ENCODE peak calls at places on chromosome 14, in six cellular contexts. One of them, this sample, is unnamed. For H3K4me1, the result is how much of the 10 kb centered on the place peaks cover.

GRCh38 chr14:89110110-89110509 is 285.7 kb downstream of the TTC8 start:
- DNase-seq in left ventricle myocardium inferior: no peak
- DNase-seq in Panc1: no peak
- DNase-seq in Caco-2: no peak
- DNase-seq in neural progenitor cell: no peak
- DNase-seq in Peyer's patch: no peak
- DNase-seq in this sample: no peak

GRCh38 chr14:66009104-66009503 is 477.1 kb upstream of the CCDC196 start:
- DNase-seq in Peyer's patch: no peak
- DNase-seq in Panc1: no peak
- DNase-seq in left ventricle myocardium inferior: no peak
- DNase-seq in neural progenitor cell: peak
- DNase-seq in Caco-2: no peak
- DNase-seq in this sample: no peak

GRCh38 chr14:94081386-94081820 is 293 bp downstream of the IFI27L1 start:
- DNase-seq in Caco-2: no peak
- DNase-seq in Panc1: no peak
- DNase-seq in left ventricle myocardium inferior: no peak
- DNase-seq in neural progenitor cell: no peak
- DNase-seq in Peyer's patch: peak
- DNase-seq in this sample: no peak

GRCh38 chr14:74984241-74985027 is 18.3 kb upstream of the EIF2B2 start:
- DNase-seq in Panc1: no peak
- DNase-seq in Peyer's patch: peak
- DNase-seq in neural progenitor cell: peak
- DNase-seq in left ventricle myocardium inferior: no peak
- DNase-seq in Caco-2: no peak
- DNase-seq in this sample: no peak

GRCh38 chr14:81336009-81336408 is 64.1 kb downstream of the STON2 start:
- DNase-seq in neural progenitor cell: no peak
- DNase-seq in Caco-2: no peak
- DNase-seq in left ventricle myocardium inferior: no peak
- DNase-seq in Panc1: no peak
- DNase-seq in Peyer's patch: no peak
- DNase-seq in this sample: no peak

GRCh38 chr14:71143391-71144290 is 236.4 kb downstream of the PCNX1 start:
- DNase-seq in Peyer's patch: peak
- DNase-seq in Panc1: no peak
- DNase-seq in Caco-2: peak
- DNase-seq in neural progenitor cell: no peak
- DNase-seq in left ventricle myocardium inferior: no peak
- DNase-seq in this sample: no peak

GRCh38 chr14:69428289-69428998 is 30.0 kb downstream of the SLC39A9 start:
- DNase-seq in Panc1: no peak
- DNase-seq in left ventricle myocardium inferior: no peak
- DNase-seq in Caco-2: no peak
- DNase-seq in Peyer's patch: no peak
- DNase-seq in neural progenitor cell: no peak
- DNase-seq in this sample: no peak

GRCh38 chr14:44898547-44898946 is 63.2 kb downstream of the KLHL28 start:
- DNase-seq in Caco-2: no peak
- DNase-seq in neural progenitor cell: no peak
- DNase-seq in left ventricle myocardium inferior: no peak
- DNase-seq in Panc1: no peak
- DNase-seq in Peyer's patch: no peak
- DNase-seq in this sample: no peak

GRCh38 chr14:88933203-88933602 is 108.8 kb downstream of the TTC8 start:
- DNase-seq in Peyer's patch: no peak
- DNase-seq in neural progenitor cell: no peak
- DNase-seq in Caco-2: no peak
- DNase-seq in left ventricle myocardium inferior: no peak
- DNase-seq in Panc1: no peak
- DNase-seq in this sample: no peak

GRCh38 chr14:51726166-51726899 is 74.6 kb downstream of the FRMD6 start:
- DNase-seq in Panc1: no peak
- DNase-seq in left ventricle myocardium inferior: no peak
- DNase-seq in neural progenitor cell: no peak
- DNase-seq in Peyer's patch: no peak
- DNase-seq in Caco-2: no peak
- DNase-seq in this sample: no peak

GRCh38 chr14:93036652-93037341 is 78.9 kb downstream of the ITPK1 start:
- DNase-seq in Peyer's patch: no peak
- DNase-seq in neural progenitor cell: peak
- DNase-seq in Caco-2: no peak
- DNase-seq in left ventricle myocardium inferior: no peak
- DNase-seq in Panc1: no peak
- DNase-seq in this sample: no peak

GRCh38 chr14:54728700-54729527 is 162.0 kb downstream of the SAMD4A start:
- DNase-seq in neural progenitor cell: no peak
- DNase-seq in Peyer's patch: no peak
- DNase-seq in Panc1: no peak
- DNase-seq in Caco-2: no peak
- DNase-seq in left ventricle myocardium inferior: no peak
- DNase-seq in this sample: peak

GRCh38 chr14:91614187-91614586 is 104.1 kb upstream of the PPP4R3A start:
- DNase-seq in left ventricle myocardium inferior: no peak
- DNase-seq in Peyer's patch: no peak
- DNase-seq in Panc1: no peak
- DNase-seq in Caco-2: no peak
- DNase-seq in neural progenitor cell: no peak
- DNase-seq in this sample: no peak

GRCh38 chr14:50023671-50024490 is 92.5 kb downstream of the VCPKMT start:
- DNase-seq in Caco-2: no peak
- DNase-seq in Panc1: no peak
- DNase-seq in Peyer's patch: no peak
- DNase-seq in left ventricle myocardium inferior: no peak
- DNase-seq in neural progenitor cell: no peak
- DNase-seq in this sample: peak

GRCh38 chr14:30375280-30375892 is 183.6 kb upstream of the G2E3 start:
- DNase-seq in left ventricle myocardium inferior: peak
- DNase-seq in Panc1: no peak
- DNase-seq in Caco-2: peak
- DNase-seq in Peyer's patch: peak
- DNase-seq in neural progenitor cell: peak
- DNase-seq in this sample: peak

GRCh38 chr14:90505531-90505930 is 108.7 kb downstream of the CALM1 start:
- DNase-seq in Peyer's patch: no peak
- DNase-seq in neural progenitor cell: no peak
- DNase-seq in Panc1: no peak
- DNase-seq in Caco-2: no peak
- DNase-seq in left ventricle myocardium inferior: no peak
- DNase-seq in this sample: no peak

GRCh38 chr14:60648934-60649814 is at the start of gene SIX1:
- DNase-seq in Caco-2: peak
- DNase-seq in neural progenitor cell: peak
- DNase-seq in Peyer's patch: no peak
- DNase-seq in Panc1: no peak
- DNase-seq in left ventricle myocardium inferior: peak
- DNase-seq in this sample: peak

GRCh38 chr14:100345711-100346110 is 22.6 kb downstream of the SLC25A47 start:
- DNase-seq in Caco-2: no peak
- DNase-seq in Peyer's patch: no peak
- DNase-seq in Panc1: no peak
- DNase-seq in neural progenitor cell: no peak
- DNase-seq in left ventricle myocardium inferior: no peak
- DNase-seq in this sample: no peak

GRCh38 chr14:90654831-90655276 is 161.4 kb downstream of the TTC7B start:
- DNase-seq in left ventricle myocardium inferior: no peak
- DNase-seq in Peyer's patch: no peak
- DNase-seq in Caco-2: no peak
- DNase-seq in Panc1: no peak
- DNase-seq in neural progenitor cell: no peak
- DNase-seq in this sample: no peak

GRCh38 chr14:75711134-75711795 is 50.2 kb downstream of the TTLL5 start:
- DNase-seq in Peyer's patch: no peak
- DNase-seq in Panc1: peak
- DNase-seq in left ventricle myocardium inferior: no peak
- DNase-seq in Caco-2: peak
- DNase-seq in neural progenitor cell: peak
- DNase-seq in this sample: no peak

GRCh38 chr14:65832431-65833253 is 420.1 kb downstream of the FUT8 start:
- DNase-seq in left ventricle myocardium inferior: no peak
- DNase-seq in neural progenitor cell: peak
- DNase-seq in Panc1: no peak
- DNase-seq in Caco-2: no peak
- DNase-seq in Peyer's patch: no peak
- DNase-seq in this sample: peak

GRCh38 chr14:62734831-62735230 is 310.4 kb downstream of the KCNH5 start:
- DNase-seq in left ventricle myocardium inferior: no peak
- DNase-seq in neural progenitor cell: no peak
- DNase-seq in Caco-2: no peak
- DNase-seq in Peyer's patch: no peak
- DNase-seq in Panc1: no peak
- DNase-seq in this sample: no peak

GRCh38 chr14:61355892-61356325 is 34.5 kb downstream of the PRKCH start:
- DNase-seq in neural progenitor cell: no peak
- DNase-seq in Peyer's patch: no peak
- DNase-seq in Caco-2: peak
- DNase-seq in left ventricle myocardium inferior: peak
- DNase-seq in Panc1: no peak
- DNase-seq in this sample: peak

GRCh38 chr14:100434911-100435455 is 111.8 kb downstream of the SLC25A47 start:
- DNase-seq in Panc1: no peak
- DNase-seq in Peyer's patch: no peak
- DNase-seq in Caco-2: no peak
- DNase-seq in left ventricle myocardium inferior: no peak
- DNase-seq in neural progenitor cell: no peak
- DNase-seq in this sample: no peak

GRCh38 chr14:72544615-72545387 is 349.1 kb downstream of the DPF3 start:
- DNase-seq in Panc1: no peak
- DNase-seq in Caco-2: no peak
- DNase-seq in left ventricle myocardium inferior: no peak
- DNase-seq in neural progenitor cell: peak
- DNase-seq in Peyer's patch: no peak
- DNase-seq in this sample: no peak
- H3K4me1 ChIP-seq in Panc1: under half
- H3K4me1 ChIP-seq in Caco-2: under half
- H3K4me1 ChIP-seq in left ventricle myocardium inferior: under half
- H3K4me1 ChIP-seq in neural progenitor cell: under half
- H3K4me1 ChIP-seq in Peyer's patch: under half
- H3K4me1 ChIP-seq in this sample: under half

DNA sequence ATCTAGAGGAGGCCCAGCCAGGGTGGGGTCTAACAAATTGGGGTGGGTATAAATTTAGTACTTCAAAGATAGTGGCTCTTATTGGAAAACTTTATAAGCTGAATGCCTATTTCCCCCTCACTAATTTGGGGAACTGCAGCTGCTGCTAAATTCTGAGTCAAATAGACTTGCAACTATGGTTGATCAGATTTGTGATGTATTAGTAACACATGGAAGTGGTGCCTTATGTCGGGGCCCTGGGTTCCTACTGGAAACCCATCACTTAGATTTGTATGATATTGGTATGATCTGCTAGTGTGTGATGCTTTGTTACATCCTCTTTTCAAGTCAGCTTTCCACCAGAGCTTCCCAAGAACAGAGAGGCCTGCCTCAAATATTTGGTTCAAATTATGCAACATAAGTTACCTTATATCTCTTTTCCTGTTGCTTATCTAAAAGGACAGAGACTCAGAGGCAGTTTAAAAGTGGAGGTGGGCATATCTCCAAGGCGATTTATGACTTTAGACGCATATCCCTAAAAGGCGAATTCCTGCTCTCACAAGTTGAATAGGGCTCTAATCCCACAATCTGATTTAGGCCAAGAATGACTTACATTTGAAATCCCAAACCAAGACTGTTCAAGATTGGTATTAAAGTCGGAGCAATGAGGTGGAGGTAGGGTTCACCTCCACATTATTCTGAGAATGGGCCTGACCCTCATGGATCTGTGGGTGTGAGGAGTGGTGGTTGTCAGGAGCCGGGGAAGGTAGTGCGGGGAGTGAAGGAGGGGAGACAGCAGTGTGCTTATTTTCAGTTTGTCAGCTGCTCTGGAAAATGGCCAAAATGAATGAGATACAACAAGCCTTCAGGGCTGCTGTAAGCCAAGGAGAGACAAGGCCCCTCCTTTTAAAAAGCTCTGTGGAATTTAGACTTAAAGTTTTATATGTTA is 425.8 kb downstream of the RAD51B start:
- DNase-seq in left ventricle myocardium inferior: no peak
- DNase-seq in neural progenitor cell: no peak
- DNase-seq in Caco-2: no peak
- DNase-seq in Panc1: no peak
- DNase-seq in Peyer's patch: no peak
- DNase-seq in this sample: peak
- H3K4me1 ChIP-seq in left ventricle myocardium inferior: half or more
- H3K4me1 ChIP-seq in neural progenitor cell: half or more
- H3K4me1 ChIP-seq in Caco-2: half or more
- H3K4me1 ChIP-seq in Panc1: under half
- H3K4me1 ChIP-seq in Peyer's patch: under half
- H3K4me1 ChIP-seq in this sample: half or more

GRCh38 chr14:56124296-56124695 is 6.1 kb downstream of the PELI2 start:
- DNase-seq in Caco-2: no peak
- DNase-seq in neural progenitor cell: no peak
- DNase-seq in Panc1: no peak
- DNase-seq in Peyer's patch: no peak
- DNase-seq in left ventricle myocardium inferior: no peak
- DNase-seq in this sample: no peak
- H3K4me1 ChIP-seq in Caco-2: under half
- H3K4me1 ChIP-seq in neural progenitor cell: half or more
- H3K4me1 ChIP-seq in Panc1: under half
- H3K4me1 ChIP-seq in Peyer's patch: under half
- H3K4me1 ChIP-seq in left ventricle myocardium inferior: under half
- H3K4me1 ChIP-seq in this sample: under half

GRCh38 chr14:103130017-103130764 is 6.9 kb downstream of the TNFAIP2 start:
- DNase-seq in Peyer's patch: no peak
- DNase-seq in neural progenitor cell: no peak
- DNase-seq in left ventricle myocardium inferior: no peak
- DNase-seq in Panc1: no peak
- DNase-seq in Caco-2: no peak
- DNase-seq in this sample: no peak

GRCh38 chr14:103132381-103133212 is 9.3 kb downstream of the TNFAIP2 start:
- DNase-seq in Caco-2: no peak
- DNase-seq in left ventricle myocardium inferior: no peak
- DNase-seq in Peyer's patch: no peak
- DNase-seq in Panc1: no peak
- DNase-seq in neural progenitor cell: no peak
- DNase-seq in this sample: no peak

GRCh38 chr14:103130965-103131364 is 7.7 kb downstream of the TNFAIP2 start:
- DNase-seq in Panc1: no peak
- DNase-seq in Peyer's patch: no peak
- DNase-seq in neural progenitor cell: no peak
- DNase-seq in Caco-2: no peak
- DNase-seq in left ventricle myocardium inferior: no peak
- DNase-seq in this sample: no peak

GRCh38 chr14:103133213-103134140 is 10.2 kb downstream of the TNFAIP2 start:
- DNase-seq in Panc1: no peak
- DNase-seq in Caco-2: no peak
- DNase-seq in left ventricle myocardium inferior: no peak
- DNase-seq in Peyer's patch: no peak
- DNase-seq in neural progenitor cell: no peak
- DNase-seq in this sample: no peak

DNA sequence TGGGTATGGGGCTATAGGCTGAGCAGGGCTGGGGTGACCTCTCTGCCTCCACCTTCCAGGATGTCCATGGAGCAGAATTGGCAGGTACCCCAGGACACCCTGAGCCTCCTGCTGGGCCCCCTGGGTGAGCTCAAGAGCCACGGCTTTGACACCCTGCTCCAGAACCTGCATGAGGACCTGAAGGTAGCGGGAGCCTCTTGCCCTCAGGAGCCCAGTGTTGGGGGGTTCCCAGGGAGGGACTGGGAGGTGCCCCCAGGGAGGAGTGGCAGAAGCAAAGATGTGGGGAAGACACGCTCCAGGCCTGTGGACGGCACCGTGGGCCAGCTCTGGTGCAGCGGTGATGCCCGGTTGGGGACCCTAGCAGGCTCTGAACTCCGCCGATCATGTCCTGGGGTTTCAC is 8.3 kb downstream of the TNFAIP2 start:
- DNase-seq in Peyer's patch: no peak
- DNase-seq in left ventricle myocardium inferior: no peak
- DNase-seq in Panc1: no peak
- DNase-seq in neural progenitor cell: no peak
- DNase-seq in Caco-2: no peak
- DNase-seq in this sample: no peak
- H3K4me1 ChIP-seq in Peyer's patch: under half
- H3K4me1 ChIP-seq in left ventricle myocardium inferior: half or more
- H3K4me1 ChIP-seq in Panc1: half or more
- H3K4me1 ChIP-seq in neural progenitor cell: under half
- H3K4me1 ChIP-seq in Caco-2: under half
- H3K4me1 ChIP-seq in this sample: under half

This sample was measured in gastrocnemius medialis.